ENCODE peak calls at places on chromosomes 16 and 17, in six cellular contexts. M, G, C, V, K and L are unnamed samples.

GRCh38 chr17:81644976-81645952 is 8.3 kb downstream of the TSPAN10 start:
- DNase-seq in M (no peak), G (no peak), C (no peak), V (no peak), K (no peak), L (no peak)

GRCh38 chr16:31458073-31458834 is 1.0 kb upstream of the ARMC5 start:
- DNase-seq in M (no peak), G (no peak), C (no peak), V (peak; percentile 76), K (peak; percentile 45), L (no peak)

GRCh38 chr16:73610605-73611177 is 562.8 kb upstream of the ZFHX3 start:
- DNase-seq in M (no peak), G (no peak), C (no peak), V (no peak), K (no peak), L (no peak)

GRCh38 chr17:50931003-50931878 is 65.1 kb upstream of the TOB1 start:
- DNase-seq in M (peak; percentile 89), G (peak; percentile 55), C (peak; percentile 85), V (peak; percentile 91), K (peak; percentile 86), L (no peak)

GRCh38 chr17:79262624-79263023 is 188.0 kb downstream of the ENGASE start:
- DNase-seq in M (no peak), G (no peak), C (no peak), V (no peak), K (no peak), L (no peak)

GRCh38 chr17:5584383-5584951 is at the start of gene NLRP1:
- DNase-seq in M (peak; percentile 89), G (peak; percentile 75), C (peak; percentile 95), V (peak; percentile 28), K (peak; percentile 92), L (peak; percentile 100)

GRCh38 chr16:89110641-89111040 is 17.0 kb downstream of the ACSF3 start:
- DNase-seq in M (no peak), G (no peak), C (no peak), V (no peak), K (no peak), L (no peak)

GRCh38 chr16:88331989-88332920 is 50.5 kb upstream of the ZNF469 start:
- DNase-seq in M (no peak), G (peak; percentile 100), C (peak; percentile 100), V (peak; percentile 76), K (peak; percentile 100), L (peak; percentile 90)

GRCh38 chr16:78551487-78552085 is 452.1 kb downstream of the WWOX start:
- DNase-seq in M (no peak), G (no peak), C (no peak), V (no peak), K (no peak), L (no peak)

GRCh38 chr17:28334666-28335200 is 539 bp downstream of the IFT20 start:
- DNase-seq in M (no peak), G (no peak), C (no peak), V (no peak), K (peak; percentile 63), L (no peak)
- H3K27ac ChIP-seq in M (peak overlapping the region; percentile 98), G (peak overlapping the region; percentile 93), C (peak overlapping the region; percentile 99), V (peak overlapping the region; percentile 85), K (peak overlapping the region; percentile 60), L (peak overlapping the region; percentile 99)

GRCh38 chr17:42989726-42990652 is 8.2 kb upstream of the RPL27 start:
- DNase-seq in M (no peak), G (no peak), C (no peak), V (no peak), K (peak; percentile 26), L (no peak)
- H3K27ac ChIP-seq in M (no peak overlapping the region), G (no peak overlapping the region), C (no peak overlapping the region), V (no peak overlapping the region), K (peak overlapping the region; percentile 26), L (peak overlapping the region; percentile 94)

GRCh38 chr17:17902877-17903276 is 66.1 kb upstream of the SREBF1 start:
- DNase-seq in M (no peak), G (no peak), C (no peak), V (no peak), K (no peak), L (no peak)

GRCh38 chr17:17906418-17907215 is 65.6 kb downstream of the TOM1L2 start:
- DNase-seq in M (no peak), G (no peak), C (no peak), V (no peak), K (no peak), L (no peak)

GRCh38 chr17:17902357-17902756 is 65.6 kb upstream of the SREBF1 start:
- DNase-seq in M (no peak), G (no peak), C (no peak), V (no peak), K (no peak), L (no peak)

GRCh38 chr17:17905036-17905320 is 67.2 kb downstream of the TOM1L2 start:
- DNase-seq in M (no peak), G (no peak), C (no peak), V (no peak), K (no peak), L (no peak)

DNA sequence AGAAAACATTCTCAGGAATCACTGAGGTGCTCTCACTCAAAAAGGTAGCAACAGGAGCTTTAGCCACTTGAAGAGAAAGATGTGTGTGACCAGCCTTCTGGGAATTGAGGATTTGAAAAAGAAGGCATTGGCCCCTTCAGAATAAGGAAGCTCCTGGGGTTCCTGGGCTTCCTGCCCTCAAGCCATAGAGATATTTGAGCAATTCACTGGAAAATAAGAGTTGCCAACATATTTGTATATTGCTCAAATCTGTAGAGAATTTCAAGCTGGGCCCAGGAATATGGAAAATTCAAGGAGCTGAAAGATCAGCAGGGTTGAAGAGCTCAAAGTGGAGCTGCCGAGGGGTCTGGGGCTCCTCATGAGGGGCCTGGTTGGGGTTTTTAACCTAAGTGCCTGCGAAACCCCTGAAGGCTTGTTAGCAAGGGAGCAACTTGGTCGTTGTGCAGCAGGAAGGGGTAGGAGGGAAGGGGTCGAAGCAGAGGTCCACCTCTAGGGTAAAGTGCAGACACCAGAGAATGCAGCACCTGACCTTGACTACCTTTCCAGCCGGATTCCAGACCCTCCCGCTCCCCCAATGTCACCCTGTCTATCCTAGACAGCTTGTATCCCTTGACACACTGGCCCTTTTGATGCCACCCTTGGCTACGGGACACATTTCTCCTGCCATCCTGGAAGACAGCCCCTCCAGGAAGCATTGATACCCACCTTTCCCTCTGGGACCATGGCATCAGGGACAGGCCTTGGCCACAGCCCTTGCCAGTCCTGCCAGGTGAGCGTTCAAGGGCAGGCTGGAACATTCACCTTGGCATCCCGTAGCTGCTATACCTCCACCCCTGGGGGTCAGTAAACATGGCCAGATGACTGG is 67.6 kb upstream of the SREBF1 start:
- DNase-seq in M (no peak), G (no peak), C (no peak), V (no peak), K (no peak), L (no peak)
- H3K27ac ChIP-seq in M (no peak overlapping the region), G (no peak overlapping the region), C (no peak overlapping the region), V (no peak overlapping the region), K (no peak overlapping the region), L (no peak overlapping the region)

DNA sequence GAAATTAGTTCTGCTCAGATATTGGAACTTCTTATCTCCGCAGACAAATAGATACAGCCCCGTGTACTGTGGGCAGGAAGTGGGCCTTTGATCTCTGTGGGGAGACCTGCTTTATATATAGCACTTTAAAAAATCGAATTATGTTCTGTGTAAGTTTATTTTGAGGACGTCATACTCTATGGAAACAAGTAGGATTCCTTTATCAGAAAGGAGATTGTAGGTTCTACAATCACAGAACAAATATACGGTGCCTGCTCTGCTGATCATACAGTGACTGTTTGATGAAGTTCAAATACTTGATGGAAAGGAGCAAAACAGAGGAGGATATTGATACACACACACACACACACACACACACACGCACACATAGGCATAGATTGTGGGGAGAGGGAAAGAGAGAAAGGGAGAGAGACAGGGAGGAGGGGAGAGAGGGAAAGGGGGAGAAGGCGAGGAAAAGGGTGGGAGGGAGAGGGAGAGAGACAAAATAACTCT is 14.7 kb upstream of the TMEM220 start:
- DNase-seq in M (no peak), G (no peak), C (no peak), V (no peak), K (no peak), L (no peak)
- H3K27ac ChIP-seq in M (no peak overlapping the region), G (no peak overlapping the region), C (no peak overlapping the region), V (peak overlapping the region; percentile 88), K (no peak overlapping the region), L (no peak overlapping the region)

GRCh38 chr16:2033057-2033911 is 6.6 kb downstream of the NHERF2 start:
- DNase-seq in M (peak; percentile 84), G (no peak), C (peak; percentile 55), V (peak; percentile 71), K (peak; percentile 54), L (no peak)
- H3K27ac ChIP-seq in M (peak overlapping the region; percentile 97), G (peak overlapping the region; percentile 87), C (peak overlapping the region; percentile 94), V (peak overlapping the region; percentile 90), K (peak overlapping the region; percentile 98), L (peak overlapping the region; percentile 2)

GRCh38 chr16:69402448-69402847 is 16.6 kb upstream of the TERF2 start:
- DNase-seq in M (no peak), G (no peak), C (no peak), V (no peak), K (no peak), L (no peak)
- H3K27ac ChIP-seq in M (no peak overlapping the region), G (no peak overlapping the region), C (no peak overlapping the region), V (no peak overlapping the region), K (no peak overlapping the region), L (no peak overlapping the region)